ENCODE peak calls at places on chromosomes 6 and 20, in nine cellular contexts. One of them, this sample, is unnamed.

GRCh38 chr20:18831830-18832229 is 18.2 kb downstream of the SCP2D1 start:
- DNase-seq in AG09309: peak
- DNase-seq in CD4-positive, alpha-beta T cell: no peak
- DNase-seq in activated B cell treated with CpG ODN at 0.5 μM for 24 hours: no peak
- DNase-seq in endothelial cell: no peak
- DNase-seq in foreskin fibroblast: peak
- DNase-seq in heart right ventricle: no peak
- DNase-seq in astrocyte of the cerebellum: no peak
- DNase-seq in A549: no peak
- DNase-seq in this sample: no peak

GRCh38 chr20:58308680-58309527 is 611 bp upstream of the RAB22A start:
- DNase-seq in AG09309: no peak
- DNase-seq in A549: peak
- DNase-seq in activated B cell treated with CpG ODN at 0.5 μM for 24 hours: peak
- DNase-seq in foreskin fibroblast: peak
- DNase-seq in astrocyte of the cerebellum: no peak
- DNase-seq in heart right ventricle: peak
- DNase-seq in CD4-positive, alpha-beta T cell: peak
- DNase-seq in endothelial cell: peak
- DNase-seq in this sample: peak

GRCh38 chr6:84546427-84546914 is 217.9 kb downstream of the TBX18 start:
- DNase-seq in activated B cell treated with CpG ODN at 0.5 μM for 24 hours: no peak
- DNase-seq in endothelial cell: no peak
- DNase-seq in A549: no peak
- DNase-seq in heart right ventricle: no peak
- DNase-seq in AG09309: peak
- DNase-seq in CD4-positive, alpha-beta T cell: no peak
- DNase-seq in foreskin fibroblast: peak
- DNase-seq in astrocyte of the cerebellum: no peak
- DNase-seq in this sample: no peak

GRCh38 chr6:139600919-139601470 is 226.5 kb upstream of the CITED2 start:
- DNase-seq in activated B cell treated with CpG ODN at 0.5 μM for 24 hours: no peak
- DNase-seq in endothelial cell: no peak
- DNase-seq in AG09309: no peak
- DNase-seq in CD4-positive, alpha-beta T cell: no peak
- DNase-seq in astrocyte of the cerebellum: no peak
- DNase-seq in A549: no peak
- DNase-seq in heart right ventricle: no peak
- DNase-seq in foreskin fibroblast: no peak
- DNase-seq in this sample: no peak

GRCh38 chr6:134537146-134537555 is 219.2 kb upstream of the SGK1 start:
- DNase-seq in heart right ventricle: no peak
- DNase-seq in astrocyte of the cerebellum: peak
- DNase-seq in A549: peak
- DNase-seq in endothelial cell: no peak
- DNase-seq in CD4-positive, alpha-beta T cell: no peak
- DNase-seq in activated B cell treated with CpG ODN at 0.5 μM for 24 hours: no peak
- DNase-seq in AG09309: peak
- DNase-seq in foreskin fibroblast: peak
- DNase-seq in this sample: no peak

GRCh38 chr6:130381012-130381411 is 15.2 kb downstream of the TMEM200A start:
- DNase-seq in endothelial cell: no peak
- DNase-seq in astrocyte of the cerebellum: no peak
- DNase-seq in CD4-positive, alpha-beta T cell: no peak
- DNase-seq in heart right ventricle: no peak
- DNase-seq in activated B cell treated with CpG ODN at 0.5 μM for 24 hours: no peak
- DNase-seq in AG09309: no peak
- DNase-seq in A549: no peak
- DNase-seq in foreskin fibroblast: no peak
- DNase-seq in this sample: no peak

GRCh38 chr6:7145269-7146078 is 37.7 kb downstream of the RREB1 start:
- DNase-seq in AG09309: no peak
- DNase-seq in endothelial cell: no peak
- DNase-seq in CD4-positive, alpha-beta T cell: no peak
- DNase-seq in astrocyte of the cerebellum: no peak
- DNase-seq in foreskin fibroblast: no peak
- DNase-seq in A549: no peak
- DNase-seq in activated B cell treated with CpG ODN at 0.5 μM for 24 hours: no peak
- DNase-seq in heart right ventricle: no peak
- DNase-seq in this sample: no peak

GRCh38 chr6:111625511-111626331 is 20.0 kb upstream of the TRAF3IP2 start:
- DNase-seq in astrocyte of the cerebellum: no peak
- DNase-seq in endothelial cell: no peak
- DNase-seq in activated B cell treated with CpG ODN at 0.5 μM for 24 hours: no peak
- DNase-seq in AG09309: no peak
- DNase-seq in A549: no peak
- DNase-seq in heart right ventricle: peak
- DNase-seq in CD4-positive, alpha-beta T cell: no peak
- DNase-seq in foreskin fibroblast: no peak
- DNase-seq in this sample: no peak

GRCh38 chr6:20160541-20161283 is 51.6 kb downstream of the MBOAT1 start:
- DNase-seq in CD4-positive, alpha-beta T cell: no peak
- DNase-seq in foreskin fibroblast: no peak
- DNase-seq in A549: no peak
- DNase-seq in activated B cell treated with CpG ODN at 0.5 μM for 24 hours: no peak
- DNase-seq in AG09309: no peak
- DNase-seq in endothelial cell: no peak
- DNase-seq in heart right ventricle: no peak
- DNase-seq in astrocyte of the cerebellum: no peak
- DNase-seq in this sample: no peak

DNA sequence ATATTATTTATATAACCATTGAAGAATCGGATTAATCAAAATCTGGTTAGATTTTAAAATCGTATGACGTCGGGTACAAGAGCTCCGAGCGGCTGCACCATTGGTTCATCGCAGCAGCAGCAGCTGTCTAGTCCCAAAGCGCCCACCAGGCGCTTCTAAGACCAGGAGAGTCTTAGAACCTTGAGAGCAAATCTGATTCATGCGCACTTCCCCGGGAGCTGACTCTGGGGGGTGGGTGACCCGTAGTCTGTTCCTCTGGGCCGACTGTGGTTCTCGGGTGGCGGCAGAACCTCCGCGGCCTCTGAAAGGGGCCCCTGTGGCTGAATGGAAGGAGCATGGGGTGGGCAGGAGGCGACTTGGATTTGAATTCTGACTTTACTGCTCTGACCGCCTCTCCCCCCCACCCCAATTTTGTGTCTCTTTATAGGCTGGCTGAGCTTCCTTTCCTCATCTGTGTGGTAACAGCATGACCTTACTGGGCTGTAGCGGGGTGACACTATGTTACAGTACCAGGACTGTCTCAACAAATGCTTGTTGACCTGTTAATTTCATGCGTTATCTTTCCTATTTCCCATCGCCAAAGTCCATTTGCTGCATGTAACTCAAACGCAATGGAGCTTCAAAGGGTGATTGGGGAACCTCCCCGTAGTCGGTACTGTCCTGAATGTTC is 119.7 kb downstream of the RTN4IP1 start:
- DNase-seq in heart right ventricle: no peak
- DNase-seq in endothelial cell: peak
- DNase-seq in activated B cell treated with CpG ODN at 0.5 μM for 24 hours: peak
- DNase-seq in foreskin fibroblast: no peak
- DNase-seq in astrocyte of the cerebellum: no peak
- DNase-seq in CD4-positive, alpha-beta T cell: no peak
- DNase-seq in AG09309: no peak
- DNase-seq in A549: no peak
- DNase-seq in this sample: no peak
- TF ChIP-seq CTCF in heart right ventricle: no peak
- TF ChIP-seq CTCF in endothelial cell: no peak
- TF ChIP-seq CTCF in activated B cell treated with CpG ODN at 0.5 μM for 24 hours: no peak
- TF ChIP-seq CTCF in foreskin fibroblast: no peak
- TF ChIP-seq CTCF in astrocyte of the cerebellum: peak
- TF ChIP-seq CTCF in CD4-positive, alpha-beta T cell: no peak
- TF ChIP-seq CTCF in AG09309: no peak
- TF ChIP-seq CTCF in A549: no peak
- TF ChIP-seq CTCF in this sample: peak

GRCh38 chr6:116462516-116462915 is 1.3 kb downstream of the CALHM6 start:
- DNase-seq in heart right ventricle: no peak
- DNase-seq in foreskin fibroblast: no peak
- DNase-seq in CD4-positive, alpha-beta T cell: no peak
- DNase-seq in activated B cell treated with CpG ODN at 0.5 μM for 24 hours: no peak
- DNase-seq in endothelial cell: no peak
- DNase-seq in astrocyte of the cerebellum: no peak
- DNase-seq in AG09309: no peak
- DNase-seq in A549: no peak
- DNase-seq in this sample: no peak
- TF ChIP-seq CTCF in heart right ventricle: no peak
- TF ChIP-seq CTCF in foreskin fibroblast: no peak
- TF ChIP-seq CTCF in CD4-positive, alpha-beta T cell: no peak
- TF ChIP-seq CTCF in activated B cell treated with CpG ODN at 0.5 μM for 24 hours: no peak
- TF ChIP-seq CTCF in endothelial cell: no peak
- TF ChIP-seq CTCF in astrocyte of the cerebellum: no peak
- TF ChIP-seq CTCF in AG09309: no peak
- TF ChIP-seq CTCF in A549: no peak
- TF ChIP-seq CTCF in this sample: no peak

GRCh38 chr20:16007164-16007563 is 566.1 kb downstream of the KIF16B start:
- DNase-seq in astrocyte of the cerebellum: no peak
- DNase-seq in A549: no peak
- DNase-seq in CD4-positive, alpha-beta T cell: no peak
- DNase-seq in AG09309: no peak
- DNase-seq in activated B cell treated with CpG ODN at 0.5 μM for 24 hours: no peak
- DNase-seq in foreskin fibroblast: no peak
- DNase-seq in endothelial cell: no peak
- DNase-seq in heart right ventricle: no peak
- DNase-seq in this sample: no peak

GRCh38 chr20:16005612-16006493 is 567.4 kb downstream of the KIF16B start:
- DNase-seq in A549: no peak
- DNase-seq in CD4-positive, alpha-beta T cell: no peak
- DNase-seq in AG09309: no peak
- DNase-seq in heart right ventricle: no peak
- DNase-seq in activated B cell treated with CpG ODN at 0.5 μM for 24 hours: no peak
- DNase-seq in foreskin fibroblast: no peak
- DNase-seq in endothelial cell: no peak
- DNase-seq in astrocyte of the cerebellum: no peak
- DNase-seq in this sample: no peak

GRCh38 chr20:16011061-16011460 is 562.2 kb downstream of the KIF16B start:
- DNase-seq in CD4-positive, alpha-beta T cell: no peak
- DNase-seq in AG09309: no peak
- DNase-seq in endothelial cell: no peak
- DNase-seq in astrocyte of the cerebellum: no peak
- DNase-seq in foreskin fibroblast: no peak
- DNase-seq in heart right ventricle: no peak
- DNase-seq in activated B cell treated with CpG ODN at 0.5 μM for 24 hours: no peak
- DNase-seq in A549: no peak
- DNase-seq in this sample: no peak

GRCh38 chr20:16011519-16011918 is 561.7 kb downstream of the KIF16B start:
- DNase-seq in CD4-positive, alpha-beta T cell: no peak
- DNase-seq in activated B cell treated with CpG ODN at 0.5 μM for 24 hours: no peak
- DNase-seq in heart right ventricle: no peak
- DNase-seq in AG09309: no peak
- DNase-seq in foreskin fibroblast: no peak
- DNase-seq in A549: no peak
- DNase-seq in endothelial cell: no peak
- DNase-seq in astrocyte of the cerebellum: no peak
- DNase-seq in this sample: no peak

DNA sequence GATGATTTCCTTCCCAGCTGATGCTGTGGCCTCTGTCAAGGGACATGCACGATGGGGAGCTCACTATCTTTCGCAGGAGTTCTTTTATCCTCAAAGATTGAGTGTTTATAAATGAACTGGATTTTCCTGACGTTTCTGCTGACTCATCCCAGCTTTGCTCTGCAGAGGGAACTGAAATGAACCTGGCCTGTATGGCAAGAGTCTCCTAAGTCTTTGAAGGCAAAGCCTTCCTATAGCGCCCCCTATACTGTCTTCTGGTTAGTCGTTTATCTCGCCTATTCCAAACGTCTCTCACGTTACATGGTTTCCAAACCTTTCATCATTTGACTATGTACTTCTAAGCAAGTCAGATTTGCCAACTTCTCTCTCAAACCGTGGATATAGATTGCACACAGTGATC is 565.3 kb downstream of the KIF16B start:
- DNase-seq in heart right ventricle: no peak
- DNase-seq in CD4-positive, alpha-beta T cell: no peak
- DNase-seq in astrocyte of the cerebellum: no peak
- DNase-seq in A549: no peak
- DNase-seq in endothelial cell: no peak
- DNase-seq in AG09309: no peak
- DNase-seq in activated B cell treated with CpG ODN at 0.5 μM for 24 hours: no peak
- DNase-seq in foreskin fibroblast: no peak
- DNase-seq in this sample: no peak
- TF ChIP-seq CTCF in heart right ventricle: no peak
- TF ChIP-seq CTCF in CD4-positive, alpha-beta T cell: no peak
- TF ChIP-seq CTCF in astrocyte of the cerebellum: no peak
- TF ChIP-seq CTCF in A549: no peak
- TF ChIP-seq CTCF in endothelial cell: no peak
- TF ChIP-seq CTCF in AG09309: no peak
- TF ChIP-seq CTCF in activated B cell treated with CpG ODN at 0.5 μM for 24 hours: no peak
- TF ChIP-seq CTCF in foreskin fibroblast: no peak
- TF ChIP-seq CTCF in this sample: no peak

GRCh38 chr6:90719321-90720195 is 132.7 kb upstream of the MAP3K7 start:
- DNase-seq in heart right ventricle: no peak
- DNase-seq in foreskin fibroblast: no peak
- DNase-seq in CD4-positive, alpha-beta T cell: no peak
- DNase-seq in activated B cell treated with CpG ODN at 0.5 μM for 24 hours: no peak
- DNase-seq in endothelial cell: no peak
- DNase-seq in astrocyte of the cerebellum: no peak
- DNase-seq in A549: no peak
- DNase-seq in AG09309: no peak
- DNase-seq in this sample: no peak
- TF ChIP-seq CTCF in heart right ventricle: no peak
- TF ChIP-seq CTCF in foreskin fibroblast: no peak
- TF ChIP-seq CTCF in CD4-positive, alpha-beta T cell: no peak
- TF ChIP-seq CTCF in activated B cell treated with CpG ODN at 0.5 μM for 24 hours: no peak
- TF ChIP-seq CTCF in endothelial cell: no peak
- TF ChIP-seq CTCF in astrocyte of the cerebellum: no peak
- TF ChIP-seq CTCF in A549: no peak
- TF ChIP-seq CTCF in AG09309: no peak
- TF ChIP-seq CTCF in this sample: no peak

GRCh38 chr6:14857501-14857900 is 388.4 kb upstream of the JARID2 start:
- DNase-seq in A549: no peak
- DNase-seq in heart right ventricle: peak
- DNase-seq in AG09309: no peak
- DNase-seq in foreskin fibroblast: no peak
- DNase-seq in activated B cell treated with CpG ODN at 0.5 μM for 24 hours: peak
- DNase-seq in CD4-positive, alpha-beta T cell: peak
- DNase-seq in astrocyte of the cerebellum: no peak
- DNase-seq in endothelial cell: no peak
- DNase-seq in this sample: no peak
- TF ChIP-seq CTCF in A549: no peak
- TF ChIP-seq CTCF in heart right ventricle: no peak
- TF ChIP-seq CTCF in AG09309: no peak
- TF ChIP-seq CTCF in foreskin fibroblast: no peak
- TF ChIP-seq CTCF in activated B cell treated with CpG ODN at 0.5 μM for 24 hours: no peak
- TF ChIP-seq CTCF in CD4-positive, alpha-beta T cell: no peak
- TF ChIP-seq CTCF in astrocyte of the cerebellum: no peak
- TF ChIP-seq CTCF in endothelial cell: no peak
- TF ChIP-seq CTCF in this sample: no peak

GRCh38 chr6:15254074-15254975 is 8.5 kb downstream of the JARID2 start:
- DNase-seq in CD4-positive, alpha-beta T cell: no peak
- DNase-seq in AG09309: no peak
- DNase-seq in activated B cell treated with CpG ODN at 0.5 μM for 24 hours: no peak
- DNase-seq in foreskin fibroblast: no peak
- DNase-seq in heart right ventricle: no peak
- DNase-seq in astrocyte of the cerebellum: no peak
- DNase-seq in A549: no peak
- DNase-seq in endothelial cell: no peak
- DNase-seq in this sample: no peak
- TF ChIP-seq CTCF in CD4-positive, alpha-beta T cell: no peak
- TF ChIP-seq CTCF in AG09309: no peak
- TF ChIP-seq CTCF in activated B cell treated with CpG ODN at 0.5 μM for 24 hours: no peak
- TF ChIP-seq CTCF in foreskin fibroblast: no peak
- TF ChIP-seq CTCF in heart right ventricle: peak
- TF ChIP-seq CTCF in astrocyte of the cerebellum: no peak
- TF ChIP-seq CTCF in A549: no peak
- TF ChIP-seq CTCF in endothelial cell: no peak
- TF ChIP-seq CTCF in this sample: no peak

This sample was measured in progenitor cell of endocrine pancreas.